ENCODE peak calls at places on chromosomes 16 and 17, in nine cellular contexts. E is sigmoid colon, B is suprapubic skin, O is GM23338, D is prostate gland, W is stomach, R is HCT116, G is GM12878, N is SK-N-SH. T is an unnamed sample. For H3K4me1 and H3K27me3, the result is how much of the 10 kb centered on the place peaks cover.

GRCh38 chr16:16131204-16131603 is 92.1 kb downstream of the ABCC6 start:
- DNase-seq in E (no peak), B (no peak), O (no peak), D (no peak), W (no peak), R (no peak), G (no peak), N (no peak), T (no peak)

GRCh38 chr17:68824707-68825106 is 130.5 kb downstream of the ABCA8 start:
- DNase-seq in E (no peak), B (no peak), O (no peak), D (no peak), W (no peak), R (no peak), G (no peak), N (no peak), T (no peak)

GRCh38 chr16:11986521-11987057 is 10.1 kb downstream of the SNX29 start:
- DNase-seq in E (no peak), B (no peak), O (no peak), D (no peak), W (no peak), R (no peak), G (no peak), N (no peak), T (no peak)

GRCh38 chr17:54900457-54901229 is at the start of gene TOM1L1:
- DNase-seq in E (peak), B (peak), O (peak), D (peak), W (peak), R (peak), G (no peak), N (peak), T (no peak)

GRCh38 chr17:55722016-55722706 is 503 bp downstream of the TMEM100 start:
- DNase-seq in E (no peak), B (no peak), O (no peak), D (no peak), W (no peak), R (no peak), G (no peak), N (no peak), T (no peak)

GRCh38 chr16:4517812-4518211 is 20.8 kb downstream of the CDIP1 start:
- DNase-seq in E (no peak), B (no peak), O (peak), D (no peak), W (no peak), R (no peak), G (no peak), N (peak), T (no peak)

GRCh38 chr17:67784364-67785121 is 40.8 kb upstream of the BPTF start:
- DNase-seq in E (no peak), B (no peak), O (no peak), D (no peak), W (peak), R (no peak), G (no peak), N (no peak), T (no peak)

GRCh38 chr17:49775546-49776260 is 11.8 kb upstream of the FAM117A start:
- DNase-seq in E (no peak), B (no peak), O (peak), D (no peak), W (no peak), R (no peak), G (no peak), N (no peak), T (no peak)

GRCh38 chr17:57035971-57036481 is 49.0 kb upstream of the AKAP1 start:
- DNase-seq in E (no peak), B (no peak), O (no peak), D (peak), W (peak), R (no peak), G (no peak), N (no peak), T (no peak)

GRCh38 chr17:73256220-73256619 is 5.5 kb downstream of the CPSF4L start:
- DNase-seq in E (no peak), B (no peak), O (peak), D (no peak), W (no peak), R (no peak), G (no peak), N (no peak), T (no peak)

GRCh38 chr17:48490391-48491026 is 40.3 kb downstream of the HOXB1 start:
- DNase-seq in E (no peak), B (no peak), O (no peak), D (no peak), W (no peak), R (no peak), G (no peak), N (no peak), T (no peak)

GRCh38 chr16:79265701-79266100 is 334.8 kb downstream of the MAF start:
- DNase-seq in E (no peak), B (no peak), O (no peak), D (no peak), W (no peak), R (no peak), G (no peak), N (no peak), T (no peak)

GRCh38 chr16:50547944-50548658 is at the start of gene NKD1:
- DNase-seq in E (peak), B (no peak), O (peak), D (peak), W (peak), R (peak), G (no peak), N (peak), T (no peak)

GRCh38 chr17:9928601-9929341 is 23.7 kb upstream of the RCVRN start:
- DNase-seq in E (no peak), B (no peak), O (peak), D (no peak), W (no peak), R (peak), G (no peak), N (peak), T (no peak)

GRCh38 chr17:81529437-81529803 is 1.2 kb downstream of the FSCN2 start:
- DNase-seq in E (no peak), B (no peak), O (no peak), D (no peak), W (no peak), R (no peak), G (no peak), N (no peak), T (no peak)

GRCh38 chr16:86598607-86599318 is 20.4 kb downstream of the FOXL1 start:
- DNase-seq in E (no peak), B (no peak), O (no peak), D (no peak), W (no peak), R (no peak), G (no peak), N (no peak), T (no peak)

GRCh38 chr17:17963066-17963465 is 9.1 kb downstream of the TOM1L2 start:
- DNase-seq in E (no peak), B (no peak), O (no peak), D (no peak), W (no peak), R (no peak), G (no peak), N (no peak), T (no peak)

DNA sequence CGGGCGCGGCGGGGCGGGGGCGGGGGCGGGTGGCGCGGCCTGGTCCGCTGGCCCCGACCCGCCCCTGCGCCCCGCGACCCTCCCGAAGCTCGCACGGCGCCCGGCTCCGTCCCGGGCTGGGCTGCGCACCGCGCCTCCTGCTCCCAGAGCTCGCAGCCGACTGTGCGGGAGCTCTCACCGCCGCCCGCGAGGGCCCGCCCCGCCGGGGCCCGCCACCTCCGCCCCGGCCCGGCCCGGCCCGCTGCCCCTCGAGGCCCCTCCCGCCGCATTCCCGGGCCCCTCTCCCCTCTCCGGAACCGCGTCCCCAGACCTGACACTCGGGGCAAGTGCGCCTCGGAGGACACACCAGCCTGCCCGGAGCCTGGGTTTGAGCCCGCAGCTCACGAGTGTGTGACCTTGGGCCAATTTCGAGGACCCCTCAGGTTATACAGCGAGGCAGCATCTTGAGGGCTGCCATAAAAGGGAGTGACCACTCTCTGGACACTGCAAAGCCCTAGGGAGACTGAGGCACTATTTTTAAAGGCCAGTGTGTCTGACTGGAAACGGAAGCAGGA is 1.9 kb upstream of the GRIN2C start:
- DNase-seq in E (no peak), B (no peak), O (peak), D (no peak), W (no peak), R (no peak), G (no peak), N (no peak), T (no peak)
- H3K4me1 ChIP-seq in E (under half), B (under half), O (under half), D (under half), W (under half), R (under half), G (under half), N (under half), T (under half)

DNA sequence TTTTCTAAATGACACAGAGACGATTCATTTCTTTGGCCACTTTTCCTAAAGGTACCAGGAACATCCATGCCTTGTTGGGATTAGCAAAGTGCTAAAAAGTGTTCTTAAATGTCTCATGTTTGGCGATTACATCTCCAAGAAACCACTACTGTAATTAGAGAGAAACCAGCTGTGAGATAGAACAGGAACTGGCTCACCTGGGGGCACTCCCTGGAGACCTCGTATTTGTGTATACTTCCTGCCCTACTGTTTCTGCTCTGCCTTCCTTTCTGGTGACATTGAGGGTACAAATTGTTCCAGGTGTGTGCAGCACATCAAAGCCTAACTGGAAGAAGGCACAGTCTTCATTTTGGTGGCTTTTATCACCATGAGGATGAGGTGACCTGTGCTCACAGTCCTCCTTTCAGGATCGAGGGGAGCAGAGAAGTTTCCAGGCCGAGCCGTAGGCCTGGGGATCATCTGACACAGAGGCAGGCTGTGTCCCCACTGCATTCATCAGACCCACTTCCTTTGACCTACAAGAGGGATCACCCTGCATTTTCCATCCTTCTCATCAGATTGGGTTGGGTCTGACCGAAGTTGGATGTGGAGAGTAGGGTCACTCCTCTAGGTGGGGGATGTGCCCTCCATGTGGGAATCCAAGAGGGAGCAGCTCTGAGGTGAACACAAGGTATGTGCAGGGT is 23.7 kb downstream of the CCL4 start:
- DNase-seq in E (no peak), B (no peak), O (no peak), D (no peak), W (no peak), R (no peak), G (peak), N (no peak), T (no peak)
- TF ChIP-seq POLR2AphosphoS5 in E (no peak), B (no peak), O (no peak), D (no peak), W (no peak), R (no peak), G (no peak), N (no peak), T (no peak)

GRCh38 chr17:32266389-32267269 is 997 bp downstream of the RHBDL3 start:
- DNase-seq in E (no peak), B (no peak), O (peak), D (no peak), W (no peak), R (no peak), G (no peak), N (peak), T (no peak)
- H3K27me3 ChIP-seq in E (under half), B (under half), O (half or more), D (under half), W (under half), R (under half), G (under half), N (under half), T (under half)

DNA sequence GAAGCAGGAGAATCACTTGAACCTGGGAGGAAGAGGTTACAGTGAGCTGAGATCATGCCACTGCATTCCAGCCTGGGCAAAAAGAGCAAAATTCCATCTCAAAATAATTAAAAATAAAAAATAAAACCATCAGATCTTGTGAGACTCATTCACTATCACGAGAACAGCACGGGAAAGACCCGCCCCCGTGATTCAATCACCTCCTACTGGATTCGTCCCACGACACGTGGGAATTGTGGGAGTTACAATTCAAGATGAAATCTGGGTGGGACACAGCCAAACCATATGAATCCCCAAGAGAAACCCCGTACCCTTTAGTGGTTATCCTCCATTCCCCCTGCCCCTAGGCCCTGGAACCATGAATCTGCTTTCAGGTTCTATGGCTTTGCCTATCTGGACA is 15.4 kb upstream of the MGAT5B start:
- DNase-seq in E (no peak), B (no peak), O (no peak), D (no peak), W (no peak), R (no peak), G (no peak), N (no peak), T (no peak)
- H3K4me1 ChIP-seq in E (under half), B (under half), O (under half), D (under half), W (under half), R (under half), G (under half), N (under half), T (under half)

DNA sequence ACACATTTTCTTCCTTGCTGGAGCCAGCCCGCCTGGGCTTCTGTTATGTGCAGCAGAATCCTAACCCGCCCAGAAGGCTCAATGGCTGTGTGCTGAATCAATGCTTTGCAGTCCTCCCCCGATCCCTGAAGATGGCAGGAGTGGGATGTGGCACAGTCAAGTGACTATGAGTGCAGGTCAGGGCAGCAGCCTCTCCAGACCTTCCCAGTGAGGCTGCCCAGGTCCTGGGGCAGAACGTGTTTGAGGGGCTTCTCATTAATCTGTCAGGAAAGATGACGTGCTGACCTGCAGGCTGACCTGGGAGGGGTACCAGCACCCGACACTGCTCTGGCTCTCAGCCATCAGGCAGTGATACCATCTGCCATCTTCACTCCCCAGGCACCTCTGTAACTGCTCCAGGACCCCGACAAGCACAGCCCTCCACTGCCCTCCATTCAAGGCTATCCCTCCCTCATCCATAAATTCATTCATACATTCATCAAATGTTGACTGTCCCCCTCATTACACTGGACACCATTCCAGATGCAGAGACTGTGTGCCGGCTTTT is 35.1 kb downstream of the LRRC75A start:
- DNase-seq in E (no peak), B (no peak), O (no peak), D (no peak), W (no peak), R (no peak), G (no peak), N (peak), T (no peak)
- TF ChIP-seq POLR2AphosphoS5 in E (no peak), B (no peak), O (no peak), D (no peak), W (no peak), R (no peak), G (no peak), N (no peak), T (no peak)

GRCh38 chr17:74939534-74939933 is 3.8 kb downstream of the OTOP3 start:
- DNase-seq in E (no peak), B (no peak), O (no peak), D (no peak), W (no peak), R (no peak), G (no peak), N (no peak), T (no peak)

GRCh38 chr17:74943808-74944522 is 8.3 kb downstream of the OTOP3 start:
- DNase-seq in E (no peak), B (no peak), O (peak), D (no peak), W (no peak), R (no peak), G (no peak), N (no peak), T (no peak)

GRCh38 chr17:74938194-74938950 is 2.7 kb downstream of the OTOP3 start:
- DNase-seq in E (no peak), B (no peak), O (no peak), D (no peak), W (no peak), R (no peak), G (no peak), N (no peak), T (no peak)

GRCh38 chr17:74937064-74938051 is 1.7 kb downstream of the OTOP3 start:
- DNase-seq in E (no peak), B (no peak), O (peak), D (no peak), W (no peak), R (no peak), G (no peak), N (no peak), T (no peak)

DNA sequence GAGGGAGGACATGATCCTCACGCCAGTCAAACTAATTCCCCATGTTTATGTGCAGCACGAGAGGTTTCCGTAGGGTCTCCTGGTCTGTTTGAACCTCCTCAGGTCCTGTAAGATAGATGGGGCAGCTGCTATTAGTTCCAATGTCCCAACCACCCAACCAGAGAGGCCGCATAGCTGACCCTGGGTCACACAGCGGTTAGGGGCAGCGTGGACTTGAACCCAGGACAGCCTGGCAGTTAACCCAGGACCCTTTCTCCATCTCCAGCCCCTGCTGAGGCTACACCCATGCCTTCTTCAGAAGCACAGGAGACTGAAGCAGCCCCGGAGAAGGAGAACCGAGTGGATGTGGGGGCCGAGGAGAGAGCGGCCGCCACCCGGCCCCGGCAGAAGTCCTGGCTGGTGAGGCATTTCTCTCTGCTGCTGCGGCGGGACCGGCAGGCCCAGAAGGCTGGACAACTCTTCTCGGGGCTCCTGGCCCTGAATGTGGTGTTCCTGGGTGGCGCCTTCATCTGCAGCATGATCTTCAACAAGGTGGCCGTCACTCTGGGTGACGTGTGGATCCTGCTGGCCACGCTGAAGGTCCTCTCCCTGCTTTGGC is 5.5 kb downstream of the OTOP3 start:
- DNase-seq in E (no peak), B (no peak), O (no peak), D (no peak), W (no peak), R (no peak), G (no peak), N (no peak), T (no peak)
- H3K27me3 ChIP-seq in E (under half), B (under half), O (under half), D (under half), W (under half), R (under half), G (under half), N (half or more), T (under half)

DNA sequence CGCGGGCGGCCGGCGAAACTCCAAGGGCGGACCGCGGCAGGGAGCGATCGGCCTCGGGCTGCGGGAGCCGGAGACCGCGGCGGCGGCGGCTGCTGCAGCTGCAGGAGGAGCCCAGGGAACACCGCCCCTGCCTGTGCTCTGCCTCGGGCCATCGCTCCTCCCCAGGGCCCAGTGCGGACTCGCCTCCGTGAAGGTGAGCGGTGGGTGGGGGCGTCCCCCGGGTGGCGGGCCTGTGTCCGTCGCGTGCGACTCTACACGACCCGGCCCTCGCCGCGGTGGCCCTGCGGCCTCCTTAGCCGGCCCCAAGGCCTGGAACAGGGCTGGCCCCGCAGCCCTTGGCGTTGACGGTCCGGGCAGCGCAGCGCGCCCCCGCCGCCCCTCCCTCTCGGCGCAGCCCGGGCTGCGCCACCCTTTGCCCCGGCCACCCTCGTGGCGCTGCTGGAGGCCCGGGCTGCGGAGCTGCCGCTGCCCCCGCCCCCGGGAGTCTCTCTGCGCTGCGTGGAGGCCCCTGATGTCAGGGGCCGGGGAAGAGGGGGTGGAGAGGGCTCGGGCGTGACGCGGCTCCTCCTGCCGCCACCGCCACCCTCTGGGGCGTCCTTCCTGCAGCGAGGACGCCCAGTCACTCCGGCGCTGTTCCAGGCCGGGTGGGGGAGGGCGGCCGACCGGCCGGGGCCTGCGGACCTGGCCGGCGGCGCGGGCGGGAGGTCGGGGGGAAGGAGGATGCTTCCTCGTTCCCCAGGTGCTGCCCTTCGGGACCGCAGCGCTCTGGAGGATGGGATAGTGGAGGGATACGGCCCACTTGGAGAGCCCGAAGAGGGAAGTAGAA is 485 bp downstream of the DYNLL2 start:
- DNase-seq in E (peak), B (no peak), O (peak), D (peak), W (peak), R (no peak), G (no peak), N (peak), T (no peak)
- H3K4me1 ChIP-seq in E (under half), B (under half), O (under half), D (under half), W (under half), R (under half), G (under half), N (under half), T (under half)

T was measured in Panc1.